ENCODE peak calls at places on chromosomes 1 and 21, in six cellular contexts. One of them, this sample, is unnamed.

GRCh38 chr1:235613617-235614016 is 36.0 kb downstream of the GNG4 start:
- DNase-seq in HepG2: no peak
- DNase-seq in SK-N-SH: no peak
- DNase-seq in GM12878: no peak
- DNase-seq in H1: no peak
- DNase-seq in K562: no peak
- DNase-seq in this sample: no peak

GRCh38 chr1:89610457-89610991 is 22.4 kb upstream of the LRRC8C start:
- DNase-seq in HepG2: no peak
- DNase-seq in SK-N-SH: no peak
- DNase-seq in GM12878: no peak
- DNase-seq in H1: no peak
- DNase-seq in K562: no peak
- DNase-seq in this sample: no peak

GRCh38 chr1:161038523-161039153 is at the start of gene TSTD1:
- DNase-seq in HepG2: no peak
- DNase-seq in SK-N-SH: peak
- DNase-seq in GM12878: no peak
- DNase-seq in H1: no peak
- DNase-seq in K562: no peak
- DNase-seq in this sample: peak

GRCh38 chr1:150259758-150260669 is 2.4 kb downstream of the CA14 start:
- DNase-seq in HepG2: peak
- DNase-seq in SK-N-SH: peak
- DNase-seq in GM12878: no peak
- DNase-seq in H1: no peak
- DNase-seq in K562: peak
- DNase-seq in this sample: no peak

GRCh38 chr1:88180449-88181108 is 503.5 kb upstream of the PKN2 start:
- DNase-seq in HepG2: peak
- DNase-seq in SK-N-SH: peak
- DNase-seq in GM12878: peak
- DNase-seq in H1: peak
- DNase-seq in K562: peak
- DNase-seq in this sample: peak

GRCh38 chr1:244218220-244218619 is 167.1 kb downstream of the ZBTB18 start:
- DNase-seq in HepG2: no peak
- DNase-seq in SK-N-SH: no peak
- DNase-seq in GM12878: no peak
- DNase-seq in H1: no peak
- DNase-seq in K562: no peak
- DNase-seq in this sample: no peak

GRCh38 chr21:42847051-42847707 is 32.2 kb downstream of the WDR4 start:
- DNase-seq in HepG2: no peak
- DNase-seq in SK-N-SH: peak
- DNase-seq in GM12878: no peak
- DNase-seq in H1: no peak
- DNase-seq in K562: no peak
- DNase-seq in this sample: no peak

GRCh38 chr1:232553050-232553754 is 76.7 kb downstream of the SIPA1L2 start:
- DNase-seq in HepG2: no peak
- DNase-seq in SK-N-SH: peak
- DNase-seq in GM12878: no peak
- DNase-seq in H1: no peak
- DNase-seq in K562: no peak
- DNase-seq in this sample: no peak

GRCh38 chr1:14539953-14540563 is 58.4 kb upstream of the KAZN start:
- DNase-seq in HepG2: no peak
- DNase-seq in SK-N-SH: no peak
- DNase-seq in GM12878: no peak
- DNase-seq in H1: no peak
- DNase-seq in K562: peak
- DNase-seq in this sample: no peak

GRCh38 chr1:30896905-30897304 is 11.7 kb downstream of the SDC3 start:
- DNase-seq in HepG2: no peak
- DNase-seq in SK-N-SH: no peak
- DNase-seq in GM12878: no peak
- DNase-seq in H1: no peak
- DNase-seq in K562: no peak
- DNase-seq in this sample: no peak

GRCh38 chr1:228404107-228404720 is 2.4 kb downstream of the TRIM11 start:
- DNase-seq in HepG2: no peak
- DNase-seq in SK-N-SH: no peak
- DNase-seq in GM12878: no peak
- DNase-seq in H1: no peak
- DNase-seq in K562: no peak
- DNase-seq in this sample: no peak

GRCh38 chr1:208848854-208849253 is 604.7 kb upstream of the PLXNA2 start:
- DNase-seq in HepG2: no peak
- DNase-seq in SK-N-SH: no peak
- DNase-seq in GM12878: no peak
- DNase-seq in H1: no peak
- DNase-seq in K562: no peak
- DNase-seq in this sample: no peak

GRCh38 chr1:200233393-200233792 is 176.4 kb downstream of the ZNF281 start:
- DNase-seq in HepG2: no peak
- DNase-seq in SK-N-SH: no peak
- DNase-seq in GM12878: no peak
- DNase-seq in H1: no peak
- DNase-seq in K562: no peak
- DNase-seq in this sample: no peak

GRCh38 chr1:214271174-214271858 is 9.6 kb upstream of the SMYD2 start:
- DNase-seq in HepG2: no peak
- DNase-seq in SK-N-SH: peak
- DNase-seq in GM12878: no peak
- DNase-seq in H1: no peak
- DNase-seq in K562: peak
- DNase-seq in this sample: no peak

GRCh38 chr1:92804721-92805169 is 19.8 kb upstream of the EVI5 start:
- DNase-seq in HepG2: peak
- DNase-seq in SK-N-SH: no peak
- DNase-seq in GM12878: no peak
- DNase-seq in H1: no peak
- DNase-seq in K562: peak
- DNase-seq in this sample: no peak

GRCh38 chr21:16250282-16250681 is 520.5 kb downstream of the USP25 start:
- DNase-seq in HepG2: no peak
- DNase-seq in SK-N-SH: no peak
- DNase-seq in GM12878: no peak
- DNase-seq in H1: no peak
- DNase-seq in K562: no peak
- DNase-seq in this sample: no peak

GRCh38 chr1:20426923-20427322 is 59.1 kb downstream of the CAMK2N1 start:
- DNase-seq in HepG2: peak
- DNase-seq in SK-N-SH: no peak
- DNase-seq in GM12878: no peak
- DNase-seq in H1: no peak
- DNase-seq in K562: no peak
- DNase-seq in this sample: no peak

GRCh38 chr1:16236495-16237342 is at the start of gene CPLANE2:
- DNase-seq in HepG2: peak
- DNase-seq in SK-N-SH: peak
- DNase-seq in GM12878: peak
- DNase-seq in H1: peak
- DNase-seq in K562: peak
- DNase-seq in this sample: peak

GRCh38 chr1:77416692-77417450 is 135.1 kb downstream of the AK5 start:
- DNase-seq in HepG2: peak
- DNase-seq in SK-N-SH: peak
- DNase-seq in GM12878: no peak
- DNase-seq in H1: peak
- DNase-seq in K562: peak
- DNase-seq in this sample: peak

GRCh38 chr1:22741118-22741517 is 30.5 kb downstream of the EPHB2 start:
- DNase-seq in HepG2: no peak
- DNase-seq in SK-N-SH: no peak
- DNase-seq in GM12878: no peak
- DNase-seq in H1: no peak
- DNase-seq in K562: no peak
- DNase-seq in this sample: no peak

GRCh38 chr1:42660907-42661500 is 2.8 kb downstream of the PPIH start:
- DNase-seq in HepG2: no peak
- DNase-seq in SK-N-SH: no peak
- DNase-seq in GM12878: no peak
- DNase-seq in H1: no peak
- DNase-seq in K562: no peak
- DNase-seq in this sample: no peak

GRCh38 chr1:179941439-179941838 is 13.2 kb upstream of the CEP350 start:
- DNase-seq in HepG2: no peak
- DNase-seq in SK-N-SH: no peak
- DNase-seq in GM12878: no peak
- DNase-seq in H1: no peak
- DNase-seq in K562: peak
- DNase-seq in this sample: no peak

GRCh38 chr1:203629509-203630082 is 3.0 kb downstream of the ATP2B4 start:
- DNase-seq in HepG2: no peak
- DNase-seq in SK-N-SH: no peak
- DNase-seq in GM12878: no peak
- DNase-seq in H1: no peak
- DNase-seq in K562: peak
- DNase-seq in this sample: no peak

GRCh38 chr1:223225061-223225460 is 82.0 kb upstream of the TLR5 start:
- DNase-seq in HepG2: no peak
- DNase-seq in SK-N-SH: no peak
- DNase-seq in GM12878: no peak
- DNase-seq in H1: no peak
- DNase-seq in K562: no peak
- DNase-seq in this sample: no peak

GRCh38 chr1:172447641-172448040 is 3.8 kb upstream of the PIGC start:
- DNase-seq in HepG2: no peak
- DNase-seq in SK-N-SH: no peak
- DNase-seq in GM12878: no peak
- DNase-seq in H1: no peak
- DNase-seq in K562: no peak
- DNase-seq in this sample: peak

GRCh38 chr21:32278068-32278467 is 781 bp downstream of the MIS18A start:
- DNase-seq in HepG2: no peak
- DNase-seq in SK-N-SH: peak
- DNase-seq in GM12878: no peak
- DNase-seq in H1: no peak
- DNase-seq in K562: peak
- DNase-seq in this sample: no peak

GRCh38 chr1:192984058-192984457 is 75.1 kb downstream of the UCHL5 start:
- DNase-seq in HepG2: no peak
- DNase-seq in SK-N-SH: no peak
- DNase-seq in GM12878: no peak
- DNase-seq in H1: no peak
- DNase-seq in K562: no peak
- DNase-seq in this sample: no peak

GRCh38 chr1:54359393-54360162 is 46.6 kb downstream of the SSBP3 start:
- DNase-seq in HepG2: no peak
- DNase-seq in SK-N-SH: no peak
- DNase-seq in GM12878: no peak
- DNase-seq in H1: no peak
- DNase-seq in K562: no peak
- DNase-seq in this sample: no peak

GRCh38 chr1:48873944-48874343 is 97.3 kb upstream of the BEND5 start:
- DNase-seq in HepG2: no peak
- DNase-seq in SK-N-SH: no peak
- DNase-seq in GM12878: no peak
- DNase-seq in H1: no peak
- DNase-seq in K562: no peak
- DNase-seq in this sample: no peak

GRCh38 chr1:36187800-36188593 is 32.0 kb downstream of the MAP7D1 start:
- DNase-seq in HepG2: peak
- DNase-seq in SK-N-SH: peak
- DNase-seq in GM12878: peak
- DNase-seq in H1: no peak
- DNase-seq in K562: peak
- DNase-seq in this sample: peak
- TF ChIP-seq POLR2AphosphoS5 in HepG2: no peak
- TF ChIP-seq POLR2AphosphoS5 in SK-N-SH: no peak
- TF ChIP-seq POLR2AphosphoS5 in GM12878: no peak
- TF ChIP-seq POLR2AphosphoS5 in H1: peak
- TF ChIP-seq POLR2AphosphoS5 in K562: no peak
- TF ChIP-seq POLR2AphosphoS5 in this sample: no peak

GRCh38 chr1:109532365-109533136 is 7.1 kb upstream of the GPR61 start:
- DNase-seq in HepG2: peak
- DNase-seq in SK-N-SH: peak
- DNase-seq in GM12878: no peak
- DNase-seq in H1: no peak
- DNase-seq in K562: peak
- DNase-seq in this sample: peak
- TF ChIP-seq GABPA in HepG2: peak
- TF ChIP-seq GABPA in SK-N-SH: no peak
- TF ChIP-seq GABPA in GM12878: no peak
- TF ChIP-seq GABPA in H1: no peak
- TF ChIP-seq GABPA in K562: peak
- TF ChIP-seq GABPA in this sample: no peak

GRCh38 chr1:154179951-154180687 is 11.8 kb downstream of the TPM3 start:
- DNase-seq in HepG2: no peak
- DNase-seq in SK-N-SH: no peak
- DNase-seq in GM12878: no peak
- DNase-seq in H1: no peak
- DNase-seq in K562: no peak
- DNase-seq in this sample: no peak

GRCh38 chr1:154182342-154183044 is 9.4 kb downstream of the TPM3 start:
- DNase-seq in HepG2: peak
- DNase-seq in SK-N-SH: peak
- DNase-seq in GM12878: peak
- DNase-seq in H1: peak
- DNase-seq in K562: peak
- DNase-seq in this sample: peak

GRCh38 chr1:154183045-154183968 is 8.6 kb downstream of the TPM3 start:
- DNase-seq in HepG2: peak
- DNase-seq in SK-N-SH: peak
- DNase-seq in GM12878: peak
- DNase-seq in H1: peak
- DNase-seq in K562: peak
- DNase-seq in this sample: peak

GRCh38 chr1:154178856-154179811 is 12.8 kb downstream of the TPM3 start:
- DNase-seq in HepG2: peak
- DNase-seq in SK-N-SH: no peak
- DNase-seq in GM12878: no peak
- DNase-seq in H1: no peak
- DNase-seq in K562: peak
- DNase-seq in this sample: no peak

DNA sequence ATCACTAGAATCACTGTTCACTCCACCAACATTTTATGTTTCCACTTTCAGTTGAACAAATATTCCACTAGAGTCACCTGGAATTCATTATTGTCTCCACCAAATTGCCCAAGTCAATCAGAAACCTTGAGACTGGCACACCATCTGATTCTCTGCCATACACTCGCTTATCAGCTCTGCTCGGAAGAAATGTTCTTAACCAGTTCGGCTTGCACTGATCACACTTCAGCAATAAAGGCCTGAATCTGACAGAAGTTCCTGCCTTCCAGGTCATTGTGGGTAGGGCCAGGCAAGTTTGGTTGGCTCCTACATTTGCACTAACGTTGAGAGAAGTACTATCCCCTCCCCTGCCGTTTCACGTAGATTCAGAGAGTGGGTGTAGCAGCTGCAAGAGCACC is 10.0 kb downstream of the TPM3 start:
- DNase-seq in HepG2: no peak
- DNase-seq in SK-N-SH: no peak
- DNase-seq in GM12878: no peak
- DNase-seq in H1: no peak
- DNase-seq in K562: no peak
- DNase-seq in this sample: no peak
- TF ChIP-seq POLR2AphosphoS5 in HepG2: no peak
- TF ChIP-seq POLR2AphosphoS5 in SK-N-SH: no peak
- TF ChIP-seq POLR2AphosphoS5 in GM12878: peak
- TF ChIP-seq POLR2AphosphoS5 in H1: no peak
- TF ChIP-seq POLR2AphosphoS5 in K562: peak
- TF ChIP-seq POLR2AphosphoS5 in this sample: no peak

GRCh38 chr21:33374080-33374873 is 28.9 kb upstream of the IFNGR2 start:
- DNase-seq in HepG2: peak
- DNase-seq in SK-N-SH: peak
- DNase-seq in GM12878: no peak
- DNase-seq in H1: no peak
- DNase-seq in K562: peak
- DNase-seq in this sample: no peak
- TF ChIP-seq GABPA in HepG2: no peak
- TF ChIP-seq GABPA in SK-N-SH: no peak
- TF ChIP-seq GABPA in GM12878: no peak
- TF ChIP-seq GABPA in H1: no peak
- TF ChIP-seq GABPA in K562: no peak
- TF ChIP-seq GABPA in this sample: no peak

This sample was measured in HL-60.